ENCODE peak calls at places on chromosomes 11 and 22, in seven cellular contexts. One of them, this sample, is unnamed.

GRCh38 chr22:32994921-32995320 is 63.3 kb downstream of the SYN3 start:
- DNase-seq in stomach: no peak
- DNase-seq in HL-60: no peak
- DNase-seq in left ventricle myocardium inferior: no peak
- DNase-seq in thoracic aorta: no peak
- DNase-seq in heart left ventricle: no peak
- DNase-seq in colonic mucosa: no peak
- DNase-seq in this sample: no peak

GRCh38 chr11:119189393-119189792 is 4.1 kb downstream of the NHERF4 start:
- DNase-seq in HL-60: no peak
- DNase-seq in left ventricle myocardium inferior: no peak
- DNase-seq in stomach: no peak
- DNase-seq in colonic mucosa: no peak
- DNase-seq in thoracic aorta: no peak
- DNase-seq in heart left ventricle: no peak
- DNase-seq in this sample: no peak

GRCh38 chr11:57787205-57787604 is 25.6 kb downstream of the CTNND1 start:
- DNase-seq in thoracic aorta: no peak
- DNase-seq in heart left ventricle: no peak
- DNase-seq in stomach: no peak
- DNase-seq in colonic mucosa: no peak
- DNase-seq in HL-60: no peak
- DNase-seq in left ventricle myocardium inferior: no peak
- DNase-seq in this sample: no peak

GRCh38 chr11:57373146-57373545 is 7.8 kb downstream of the PRG3 start:
- DNase-seq in stomach: no peak
- DNase-seq in HL-60: no peak
- DNase-seq in heart left ventricle: no peak
- DNase-seq in colonic mucosa: no peak
- DNase-seq in thoracic aorta: no peak
- DNase-seq in left ventricle myocardium inferior: no peak
- DNase-seq in this sample: no peak

GRCh38 chr22:40224702-40225101 is 47.0 kb downstream of the TNRC6B start:
- DNase-seq in HL-60: no peak
- DNase-seq in thoracic aorta: no peak
- DNase-seq in left ventricle myocardium inferior: no peak
- DNase-seq in stomach: no peak
- DNase-seq in heart left ventricle: no peak
- DNase-seq in colonic mucosa: no peak
- DNase-seq in this sample: no peak

GRCh38 chr11:70281114-70281729 is 10.7 kb downstream of the PPFIA1 start:
- DNase-seq in left ventricle myocardium inferior: peak
- DNase-seq in thoracic aorta: peak
- DNase-seq in heart left ventricle: peak
- DNase-seq in HL-60: no peak
- DNase-seq in colonic mucosa: no peak
- DNase-seq in stomach: no peak
- DNase-seq in this sample: no peak

GRCh38 chr22:46003271-46004091 is 26.5 kb upstream of the WNT7B start:
- DNase-seq in heart left ventricle: peak
- DNase-seq in thoracic aorta: no peak
- DNase-seq in HL-60: no peak
- DNase-seq in stomach: no peak
- DNase-seq in left ventricle myocardium inferior: peak
- DNase-seq in colonic mucosa: no peak
- DNase-seq in this sample: no peak

GRCh38 chr22:17907731-17908051 is 116.7 kb downstream of the MICAL3 start:
- DNase-seq in heart left ventricle: no peak
- DNase-seq in stomach: no peak
- DNase-seq in left ventricle myocardium inferior: no peak
- DNase-seq in colonic mucosa: no peak
- DNase-seq in HL-60: no peak
- DNase-seq in thoracic aorta: no peak
- DNase-seq in this sample: no peak

GRCh38 chr22:17164392-17165024 is 5.4 kb upstream of the HDHD5 start:
- DNase-seq in HL-60: no peak
- DNase-seq in left ventricle myocardium inferior: no peak
- DNase-seq in colonic mucosa: no peak
- DNase-seq in stomach: no peak
- DNase-seq in heart left ventricle: no peak
- DNase-seq in thoracic aorta: no peak
- DNase-seq in this sample: no peak

GRCh38 chr11:64489831-64490441 is 101.1 kb upstream of the SLC22A12 start:
- DNase-seq in stomach: peak
- DNase-seq in heart left ventricle: peak
- DNase-seq in thoracic aorta: no peak
- DNase-seq in left ventricle myocardium inferior: peak
- DNase-seq in colonic mucosa: peak
- DNase-seq in HL-60: peak
- DNase-seq in this sample: no peak

GRCh38 chr11:67670316-67671210 is 3.9 kb downstream of the ALDH3B2 start:
- DNase-seq in colonic mucosa: no peak
- DNase-seq in left ventricle myocardium inferior: no peak
- DNase-seq in HL-60: no peak
- DNase-seq in heart left ventricle: no peak
- DNase-seq in thoracic aorta: no peak
- DNase-seq in stomach: no peak
- DNase-seq in this sample: no peak

GRCh38 chr11:73218106-73218829 is at the start of gene P2RY2:
- DNase-seq in thoracic aorta: no peak
- DNase-seq in left ventricle myocardium inferior: peak
- DNase-seq in colonic mucosa: peak
- DNase-seq in HL-60: peak
- DNase-seq in stomach: peak
- DNase-seq in heart left ventricle: peak
- DNase-seq in this sample: no peak

GRCh38 chr22:37195921-37196320 is 7.9 kb upstream of the C1QTNF6 start:
- DNase-seq in HL-60: no peak
- DNase-seq in heart left ventricle: no peak
- DNase-seq in left ventricle myocardium inferior: no peak
- DNase-seq in colonic mucosa: no peak
- DNase-seq in thoracic aorta: no peak
- DNase-seq in stomach: no peak
- DNase-seq in this sample: no peak

DNA sequence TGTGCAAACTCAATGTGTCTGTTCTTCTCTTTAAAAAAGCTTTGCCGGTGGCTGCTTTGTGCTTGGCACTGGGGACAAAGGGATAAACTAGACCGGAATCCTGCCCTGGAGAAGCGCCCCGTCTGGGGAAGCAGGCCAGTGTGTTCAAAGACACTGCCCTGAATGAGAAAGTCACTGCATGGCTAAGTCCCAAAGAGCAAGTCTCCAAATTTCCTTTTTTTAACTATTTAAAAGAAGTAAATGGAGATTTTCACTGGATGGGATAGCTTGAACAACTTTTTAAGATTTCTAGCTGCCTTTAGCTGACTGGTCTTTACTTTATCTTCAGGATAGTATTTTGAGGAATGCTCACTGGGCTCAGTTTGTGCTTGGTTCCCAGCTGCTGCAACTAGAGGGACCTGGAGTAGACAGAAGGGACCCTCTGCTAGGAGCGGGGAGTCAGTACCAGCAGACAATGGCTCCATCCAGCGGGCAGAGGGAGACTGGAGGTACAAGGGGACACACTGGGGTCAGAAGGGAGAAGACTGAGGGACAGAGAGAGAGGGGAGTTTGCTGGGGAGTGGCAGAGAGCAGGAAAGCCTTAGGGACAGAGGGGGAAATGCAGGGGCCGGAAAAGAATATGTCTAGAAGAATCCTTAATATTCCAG is 22.2 kb upstream of the ACER3 start:
- DNase-seq in colonic mucosa: peak
- DNase-seq in stomach: no peak
- DNase-seq in heart left ventricle: no peak
- DNase-seq in HL-60: no peak
- DNase-seq in thoracic aorta: no peak
- DNase-seq in left ventricle myocardium inferior: no peak
- DNase-seq in this sample: no peak
- TF ChIP-seq CTCF in colonic mucosa: no peak
- TF ChIP-seq CTCF in stomach: no peak
- TF ChIP-seq CTCF in heart left ventricle: peak
- TF ChIP-seq CTCF in HL-60: no peak
- TF ChIP-seq CTCF in thoracic aorta: no peak
- TF ChIP-seq CTCF in left ventricle myocardium inferior: peak
- TF ChIP-seq CTCF in this sample: peak

GRCh38 chr11:60908803-60909202 is 2.4 kb upstream of the PRPF19 start:
- DNase-seq in stomach: no peak
- DNase-seq in heart left ventricle: no peak
- DNase-seq in left ventricle myocardium inferior: no peak
- DNase-seq in colonic mucosa: no peak
- DNase-seq in thoracic aorta: no peak
- DNase-seq in HL-60: no peak
- DNase-seq in this sample: no peak
- H3K27ac ChIP-seq in stomach: no peak
- H3K27ac ChIP-seq in heart left ventricle: no peak
- H3K27ac ChIP-seq in left ventricle myocardium inferior: no peak
- H3K27ac ChIP-seq in colonic mucosa: no peak
- H3K27ac ChIP-seq in thoracic aorta: no peak
- H3K27ac ChIP-seq in HL-60: no peak
- H3K27ac ChIP-seq in this sample: no peak

DNA sequence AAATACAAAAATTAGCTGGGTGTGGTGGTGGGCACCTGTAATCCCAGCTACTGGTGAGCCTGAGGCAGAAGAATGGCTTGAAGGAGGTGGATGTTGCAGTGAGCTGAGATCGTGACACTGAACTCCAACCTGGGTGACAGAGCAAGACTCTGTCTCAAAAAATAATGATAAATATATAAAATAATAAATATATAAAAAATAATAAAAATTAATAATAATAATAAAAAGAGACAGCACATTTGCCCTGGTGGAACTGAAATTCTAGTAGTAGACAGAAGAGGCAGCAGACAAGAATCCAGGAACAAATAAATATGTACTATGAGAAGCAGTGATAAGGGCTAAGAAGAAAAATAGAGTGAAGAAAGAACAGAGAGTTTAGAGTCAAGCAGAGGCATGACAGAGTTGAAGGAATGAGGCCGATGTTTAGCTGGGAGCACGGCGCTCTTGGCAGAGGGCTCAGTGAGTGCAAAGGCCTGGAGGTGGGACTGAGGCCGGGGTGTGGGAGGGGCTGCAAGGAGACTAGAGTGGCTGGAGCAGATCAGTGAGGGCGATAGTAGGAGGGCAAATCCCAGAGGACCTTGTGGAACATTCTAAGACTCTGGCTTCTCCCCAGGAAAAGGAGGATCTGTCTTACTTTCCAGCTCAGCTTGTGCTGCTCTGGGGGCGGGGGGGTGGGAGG is 410.3 kb downstream of the MN1 start:
- DNase-seq in thoracic aorta: no peak
- DNase-seq in stomach: no peak
- DNase-seq in left ventricle myocardium inferior: peak
- DNase-seq in colonic mucosa: no peak
- DNase-seq in heart left ventricle: peak
- DNase-seq in HL-60: no peak
- DNase-seq in this sample: no peak
- TF ChIP-seq CTCF in thoracic aorta: no peak
- TF ChIP-seq CTCF in stomach: no peak
- TF ChIP-seq CTCF in left ventricle myocardium inferior: no peak
- TF ChIP-seq CTCF in colonic mucosa: no peak
- TF ChIP-seq CTCF in heart left ventricle: no peak
- TF ChIP-seq CTCF in HL-60: no peak
- TF ChIP-seq CTCF in this sample: no peak

GRCh38 chr11:567629-568258 is 7.0 kb downstream of the RASSF7 start:
- DNase-seq in stomach: no peak
- DNase-seq in left ventricle myocardium inferior: no peak
- DNase-seq in colonic mucosa: no peak
- DNase-seq in thoracic aorta: no peak
- DNase-seq in heart left ventricle: no peak
- DNase-seq in HL-60: no peak
- DNase-seq in this sample: no peak
- H3K27ac ChIP-seq in stomach: peak
- H3K27ac ChIP-seq in left ventricle myocardium inferior: peak
- H3K27ac ChIP-seq in colonic mucosa: peak
- H3K27ac ChIP-seq in thoracic aorta: peak
- H3K27ac ChIP-seq in heart left ventricle: peak
- H3K27ac ChIP-seq in HL-60: no peak
- H3K27ac ChIP-seq in this sample: no peak

GRCh38 chr11:77191823-77192495 is 63.9 kb downstream of the MYO7A start:
- DNase-seq in colonic mucosa: peak
- DNase-seq in heart left ventricle: no peak
- DNase-seq in thoracic aorta: no peak
- DNase-seq in stomach: peak
- DNase-seq in HL-60: no peak
- DNase-seq in left ventricle myocardium inferior: no peak
- DNase-seq in this sample: no peak
- TF ChIP-seq CTCF in colonic mucosa: peak
- TF ChIP-seq CTCF in heart left ventricle: no peak
- TF ChIP-seq CTCF in thoracic aorta: no peak
- TF ChIP-seq CTCF in stomach: peak
- TF ChIP-seq CTCF in HL-60: peak
- TF ChIP-seq CTCF in left ventricle myocardium inferior: peak
- TF ChIP-seq CTCF in this sample: peak

DNA sequence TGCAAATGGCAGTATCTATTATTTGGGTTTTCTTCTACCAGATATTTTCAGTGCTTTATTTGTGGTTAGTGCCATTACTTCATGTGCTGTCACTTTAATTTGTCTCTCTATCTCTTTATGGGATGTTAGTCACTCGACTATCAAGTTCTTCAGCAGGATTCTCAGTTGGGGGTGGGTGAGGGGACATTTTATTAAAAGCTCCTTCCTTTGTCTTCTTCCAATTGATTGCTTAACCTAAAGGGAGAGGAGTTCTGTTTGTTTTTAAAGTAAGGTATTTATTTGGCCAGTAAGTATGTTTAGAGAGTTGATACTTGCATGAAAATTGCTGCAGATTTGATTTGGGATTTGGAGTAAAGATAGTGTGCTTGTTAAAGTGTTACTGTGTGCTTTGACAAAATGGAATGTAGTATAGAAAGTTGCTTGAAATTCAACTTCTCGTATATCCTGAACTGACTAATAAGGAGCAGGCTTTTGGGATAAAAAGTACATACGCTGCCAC is 10.2 kb downstream of the YAP1 start:
- DNase-seq in heart left ventricle: no peak
- DNase-seq in thoracic aorta: no peak
- DNase-seq in colonic mucosa: no peak
- DNase-seq in stomach: no peak
- DNase-seq in HL-60: no peak
- DNase-seq in left ventricle myocardium inferior: no peak
- DNase-seq in this sample: no peak
- H3K27ac ChIP-seq in heart left ventricle: no peak
- H3K27ac ChIP-seq in thoracic aorta: no peak
- H3K27ac ChIP-seq in colonic mucosa: no peak
- H3K27ac ChIP-seq in stomach: no peak
- H3K27ac ChIP-seq in HL-60: no peak
- H3K27ac ChIP-seq in left ventricle myocardium inferior: peak
- H3K27ac ChIP-seq in this sample: no peak

DNA sequence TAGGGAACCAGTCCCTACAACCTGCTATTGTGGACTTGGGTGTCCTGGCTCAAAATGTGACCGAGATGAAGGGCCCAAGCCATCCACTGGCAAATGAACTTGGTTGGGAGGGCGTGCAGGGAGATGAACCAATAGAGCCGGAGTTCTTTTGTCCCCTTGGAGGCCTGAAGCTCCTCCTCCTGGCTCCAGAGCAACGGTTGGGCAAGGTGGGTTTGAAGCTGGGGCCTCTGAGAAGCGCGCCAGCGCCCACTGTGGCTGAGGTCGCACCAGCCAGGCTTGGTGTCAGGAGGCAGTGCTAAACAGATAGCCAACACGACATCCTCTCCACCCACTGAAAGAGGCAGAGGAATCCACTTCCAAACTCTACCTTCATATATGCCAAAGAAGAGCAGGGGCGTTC is 36.0 kb upstream of the PACSIN2 start:
- DNase-seq in stomach: no peak
- DNase-seq in thoracic aorta: no peak
- DNase-seq in heart left ventricle: no peak
- DNase-seq in left ventricle myocardium inferior: no peak
- DNase-seq in HL-60: no peak
- DNase-seq in colonic mucosa: no peak
- DNase-seq in this sample: no peak
- TF ChIP-seq CTCF in stomach: no peak
- TF ChIP-seq CTCF in thoracic aorta: no peak
- TF ChIP-seq CTCF in heart left ventricle: no peak
- TF ChIP-seq CTCF in left ventricle myocardium inferior: no peak
- TF ChIP-seq CTCF in HL-60: no peak
- TF ChIP-seq CTCF in colonic mucosa: no peak
- TF ChIP-seq CTCF in this sample: no peak

This sample was measured in AG04450.